ENCODE peak calls at places on chromosomes 13 and 19, in seven cellular contexts. C is HFF-Myc, Y is activated B cell treated with CpG ODN at 0.5 μM for 24 hours, P is mesothelial cell of epicardium, Q is lower lobe of right lung, T is lower leg skin, L is GM13977. E is an unnamed sample.

GRCh38 chr19:15466851-15467733 is 2.7 kb upstream of the RASAL3 start:
- DNase-seq in Q (no peak), T (no peak), Y (no peak), C (peak; percentile 24), P (no peak), L (peak; percentile 62), E (peak; percentile 83)

GRCh38 chr13:89951341-89951740 is 1396.1 kb upstream of the MIR17HG start:
- DNase-seq in Q (no peak), P (no peak), L (no peak), Y (no peak), C (no peak), T (no peak), E (no peak)

GRCh38 chr13:23637813-23638212 is 67.6 kb downstream of the TNFRSF19 start:
- DNase-seq in T (no peak), L (no peak), Q (no peak), P (no peak), C (no peak), Y (no peak), E (no peak)

GRCh38 chr13:100890645-100891044 is 216.1 kb upstream of the TMTC4 start:
- DNase-seq in L (no peak), Y (no peak), T (no peak), C (no peak), Q (no peak), P (no peak), E (no peak)

GRCh38 chr13:25232937-25233515 is 54.3 kb downstream of the MTMR6 start:
- DNase-seq in Y (no peak), P (no peak), L (peak; percentile 38), Q (no peak), C (peak; percentile 9), T (no peak), E (no peak)

GRCh38 chr13:30698023-30698422 is 37.3 kb upstream of the ALOX5AP start:
- DNase-seq in C (no peak), T (no peak), Y (no peak), P (no peak), Q (no peak), L (no peak), E (no peak)

GRCh38 chr13:109999659-110000533 is 213.5 kb upstream of the IRS2 start:
- DNase-seq in P (no peak), C (no peak), L (no peak), Y (no peak), T (peak; percentile 68), Q (no peak), E (no peak)

GRCh38 chr19:19368087-19368486 is 37.4 kb upstream of the GATAD2A start:
- DNase-seq in L (no peak), T (no peak), Q (no peak), P (no peak), Y (no peak), C (no peak), E (no peak)

GRCh38 chr19:11227201-11227886 is 12.1 kb upstream of the ANGPTL8 start:
- DNase-seq in L (no peak), P (no peak), C (no peak), T (no peak), Y (no peak), Q (no peak), E (peak; percentile 41)

GRCh38 chr13:79593611-79594275 is 112.8 kb downstream of the NDFIP2 start:
- DNase-seq in C (peak; percentile 26), Y (no peak), Q (no peak), L (no peak), T (no peak), P (no peak), E (no peak)

GRCh38 chr19:15424692-15425272 is 6.0 kb upstream of the AKAP8L start:
- DNase-seq in L (no peak), C (no peak), P (no peak), Y (no peak), Q (no peak), T (no peak), E (no peak)

GRCh38 chr13:40123962-40124647 is 468.6 kb downstream of the COG6 start:
- DNase-seq in C (no peak), L (no peak), P (no peak), T (no peak), Y (no peak), Q (no peak), E (no peak)

GRCh38 chr19:51607920-51608562 is 22.2 kb downstream of the SIGLEC5 start:
- DNase-seq in L (no peak), Y (peak; percentile 54), C (peak; percentile 41), P (no peak), Q (peak; percentile 90), T (peak; percentile 93), E (peak; percentile 82)

GRCh38 chr19:41031926-41032325 is 40.8 kb downstream of the CYP2B6 start:
- DNase-seq in P (no peak), L (no peak), Y (no peak), Q (no peak), C (no peak), T (no peak), E (no peak)

GRCh38 chr13:106867249-106867648 is 299.3 kb upstream of the ARGLU1 start:
- DNase-seq in L (no peak), T (no peak), P (no peak), Q (no peak), Y (no peak), C (no peak), E (no peak)

GRCh38 chr19:35860818-35861639 is 4.3 kb downstream of the KIRREL2 start:
- DNase-seq in C (no peak), T (peak; percentile 81), Q (no peak), P (no peak), L (no peak), Y (no peak), E (no peak)

GRCh38 chr13:27476943-27477681 is 26.7 kb upstream of the MTIF3 start:
- DNase-seq in L (peak; percentile 43), Y (no peak), T (no peak), C (no peak), Q (no peak), P (no peak), E (no peak)
- TF ChIP-seq CTCF in L (no peak), Y (no peak), T (no peak), C (no peak), Q (no peak), P (no peak), E (no peak)

GRCh38 chr13:111531505-111531904 is 211.1 kb downstream of the TEX29 start:
- DNase-seq in Y (no peak), L (no peak), T (no peak), Q (no peak), C (no peak), P (no peak), E (no peak)
- TF ChIP-seq CTCF in Y (no peak), L (no peak), T (no peak), Q (no peak), C (no peak), P (no peak), E (no peak)

GRCh38 chr13:33721719-33722118 is 96.2 kb upstream of the RFC3 start:
- DNase-seq in Q (no peak), L (no peak), P (no peak), Y (no peak), T (no peak), C (no peak), E (no peak)

GRCh38 chr13:33723772-33724435 is 94.0 kb upstream of the RFC3 start:
- DNase-seq in Y (no peak), T (peak; percentile 89), Q (peak; percentile 73), L (peak; percentile 48), C (peak; percentile 66), P (peak; percentile 40), E (peak; percentile 79)

GRCh38 chr13:33723365-33723764 is 94.6 kb upstream of the RFC3 start:
- DNase-seq in C (no peak), Y (no peak), T (no peak), Q (no peak), L (no peak), P (no peak), E (no peak)

GRCh38 chr13:33725340-33725739 is 92.6 kb upstream of the RFC3 start:
- DNase-seq in Q (no peak), P (no peak), Y (no peak), T (no peak), L (no peak), C (no peak), E (no peak)

GRCh38 chr13:33722216-33722900 is 95.6 kb upstream of the RFC3 start:
- DNase-seq in Y (no peak), T (no peak), P (no peak), L (peak; percentile 28), Q (no peak), C (no peak), E (no peak)
- TF ChIP-seq CTCF in Y (no peak), T (no peak), P (no peak), L (no peak), Q (no peak), C (no peak), E (no peak)

DNA sequence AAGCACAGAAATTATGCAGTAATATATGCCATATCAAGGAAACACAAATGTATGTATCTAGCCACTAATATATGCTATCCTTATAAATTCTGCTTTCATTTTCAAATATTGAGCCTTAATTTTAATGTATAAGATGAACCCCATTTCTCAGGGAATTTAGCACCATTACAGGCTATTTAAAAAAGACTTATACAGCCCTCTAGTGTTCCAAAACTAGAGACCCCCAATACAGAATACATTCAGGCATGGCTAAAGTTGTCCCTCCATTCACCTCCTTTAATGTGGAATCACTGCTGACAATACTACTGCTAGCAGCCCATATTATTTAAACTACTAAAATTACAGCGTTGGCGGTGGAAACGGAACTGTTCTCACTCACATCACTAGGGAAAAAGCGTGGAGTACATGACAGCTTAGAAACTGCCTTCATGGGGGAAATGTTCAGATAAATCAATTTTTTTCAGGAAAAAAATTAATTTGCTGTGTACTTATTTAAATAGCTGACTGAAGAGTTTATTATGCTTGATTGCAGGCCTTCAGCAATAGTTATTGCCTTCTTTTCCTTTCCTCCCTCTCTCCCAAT is 541.0 kb downstream of the PCDH9 start:
- DNase-seq in C (no peak), Q (no peak), P (no peak), Y (no peak), T (no peak), L (no peak), E (no peak)
- TF ChIP-seq CTCF in C (no peak), Q (no peak), P (no peak), Y (no peak), T (no peak), L (peak; percentile 21), E (no peak)

GRCh38 chr19:55530996-55531395 is 5.9 kb downstream of the SBK2 start:
- DNase-seq in T (no peak), Q (no peak), C (no peak), Y (no peak), L (no peak), P (no peak), E (no peak)
- TF ChIP-seq CTCF in T (no peak), Q (no peak), C (no peak), Y (no peak), L (no peak), P (no peak), E (no peak)